ENCODE peak calls at places on chromosomes 12 and 14, in nine cellular contexts. I is GM23248; L is activated gamma-delta T cell; B is HS-27A; A is RPMI8226; H is activated T-helper 1 cell treated with anti-CD3 and anti-CD28 coated beads, Interleukin-2, amount 50 U/mL, for 16 hours; R is NCI-H1092 treated with DMSO at 0.1 percent for 48 hours; W is NCI-H510A treated with DMSO at 0.1 percent for 48 hours; S is spleen. E is an unnamed sample.

GRCh38 chr12:2794736-2795289 is at the start of gene FKBP4:
- DNase-seq in H (peak), S (peak), B (peak), R (peak), L (peak), A (peak), I (peak), W (peak), E (peak)

GRCh38 chr12:1448321-1448720 is 146.1 kb downstream of the FBXL14 start:
- DNase-seq in R (no peak), S (no peak), H (no peak), B (no peak), A (no peak), I (no peak), L (no peak), W (no peak), E (no peak)

GRCh38 chr12:10701226-10701681 is 21.9 kb downstream of the YBX3 start:
- DNase-seq in I (peak), S (no peak), L (no peak), R (no peak), W (no peak), A (no peak), B (no peak), H (no peak), E (no peak)

GRCh38 chr12:127435439-127435838 is 831.5 kb upstream of the TMEM132C start:
- DNase-seq in R (no peak), W (no peak), B (no peak), S (no peak), A (no peak), H (no peak), L (no peak), I (no peak), E (no peak)

GRCh38 chr14:70884595-70885342 is 22.5 kb upstream of the PCNX1 start:
- DNase-seq in S (no peak), A (no peak), W (no peak), R (no peak), L (no peak), B (no peak), I (no peak), H (no peak), E (no peak)

GRCh38 chr14:89294872-89295271 is 122.2 kb downstream of the FOXN3 start:
- DNase-seq in R (no peak), W (no peak), S (no peak), L (no peak), A (no peak), B (no peak), H (no peak), I (no peak), E (no peak)

GRCh38 chr14:98259881-98260280 is 1012.1 kb downstream of the BCL11B start:
- DNase-seq in H (no peak), I (no peak), S (no peak), W (no peak), B (no peak), L (no peak), R (no peak), A (no peak), E (no peak)

GRCh38 chr12:38695057-38695456 is 210.3 kb downstream of the CPNE8 start:
- DNase-seq in L (no peak), B (no peak), S (no peak), H (no peak), A (no peak), I (no peak), W (no peak), R (no peak), E (no peak)

GRCh38 chr12:104462931-104463339 is 6.2 kb downstream of the CHST11 start:
- DNase-seq in B (no peak), I (no peak), L (no peak), A (peak), R (no peak), S (no peak), W (no peak), H (peak), E (no peak)

GRCh38 chr12:90741611-90742010 is 213.4 kb downstream of the CCER1 start:
- DNase-seq in B (no peak), W (no peak), L (no peak), A (no peak), H (no peak), I (peak), S (no peak), R (no peak), E (no peak)

GRCh38 chr14:77273796-77274195 is 2.8 kb upstream of the NGB start:
- DNase-seq in A (peak), I (no peak), S (peak), R (no peak), L (no peak), B (no peak), H (no peak), W (no peak), E (no peak)